ENCODE peak calls at places on chromosomes 1 and 21, in seven cellular contexts. K is T47D, H is hepatocyte, M is breast epithelium, C is cardiac muscle cell, G is kidney epithelial cell, N is lower leg skin. Q is an unnamed sample.

GRCh38 chr1:118158918-118159317 is 26.1 kb downstream of the SPAG17 start:
- DNase-seq in K (no peak), H (no peak), M (no peak), C (no peak), G (peak; percentile 67), N (no peak), Q (no peak)

GRCh38 chr1:204081791-204082513 is 9.0 kb downstream of the SOX13 start:
- DNase-seq in K (no peak), H (no peak), M (no peak), C (no peak), G (no peak), N (no peak), Q (no peak)

GRCh38 chr1:11157867-11158266 is 31.3 kb upstream of the ANGPTL7 start:
- DNase-seq in K (no peak), H (no peak), M (no peak), C (no peak), G (no peak), N (peak; percentile 37), Q (no peak)

GRCh38 chr1:46081206-46081605 is 51.2 kb downstream of the PIK3R3 start:
- DNase-seq in K (no peak), H (no peak), M (no peak), C (no peak), G (no peak), N (no peak), Q (no peak)

GRCh38 chr1:236239186-236239585 is 42.6 kb downstream of the ERO1B start:
- DNase-seq in K (no peak), H (no peak), M (no peak), C (no peak), G (no peak), N (no peak), Q (no peak)

GRCh38 chr1:36517415-36517814 is 34.7 kb upstream of the CSF3R start:
- DNase-seq in K (no peak), H (no peak), M (no peak), C (peak; percentile 13), G (no peak), N (no peak), Q (no peak)

GRCh38 chr1:43009274-43009673 is 50.6 kb upstream of the SLC2A1 start:
- DNase-seq in K (no peak), H (no peak), M (no peak), C (no peak), G (no peak), N (no peak), Q (no peak)

GRCh38 chr1:226814751-226815496 is 55.5 kb upstream of the PSEN2 start:
- DNase-seq in K (peak; percentile 34), H (peak; percentile 89), M (peak; percentile 93), C (no peak), G (peak; percentile 79), N (peak; percentile 83), Q (no peak)

GRCh38 chr21:39153373-39153772 is 29.9 kb downstream of the PSMG1 start:
- DNase-seq in K (no peak), H (no peak), M (no peak), C (peak; percentile 24), G (no peak), N (no peak), Q (no peak)

GRCh38 chr1:109371271-109371739 is 26.4 kb downstream of the SORT1 start:
- DNase-seq in K (no peak), H (peak; percentile 63), M (no peak), C (no peak), G (peak; percentile 41), N (peak; percentile 53), Q (no peak)

GRCh38 chr1:33392639-33393038 is 38.3 kb downstream of the PHC2 start:
- DNase-seq in K (no peak), H (no peak), M (no peak), C (no peak), G (no peak), N (no peak), Q (no peak)

GRCh38 chr1:201022824-201023516 is 544 bp downstream of the KIF21B start:
- DNase-seq in K (no peak), H (no peak), M (no peak), C (no peak), G (no peak), N (no peak), Q (peak; percentile 45)

GRCh38 chr21:42039470-42039901 is 29.3 kb upstream of the ZBTB21 start:
- DNase-seq in K (no peak), H (peak; percentile 52), M (peak; percentile 73), C (no peak), G (no peak), N (peak; percentile 55), Q (no peak)

GRCh38 chr1:89171067-89171438 is 4.8 kb downstream of the GBP7 start:
- DNase-seq in K (no peak), H (no peak), M (no peak), C (no peak), G (no peak), N (no peak), Q (no peak)

GRCh38 chr1:33042836-33043235 is 6.2 kb upstream of the AK2 start:
- DNase-seq in K (no peak), H (no peak), M (no peak), C (no peak), G (no peak), N (no peak), Q (no peak)

GRCh38 chr1:34162852-34163766 is 1.9 kb downstream of the CSMD2 start:
- DNase-seq in K (peak; percentile 16), H (peak; percentile 92), M (no peak), C (peak; percentile 87), G (peak; percentile 51), N (peak; percentile 40), Q (peak; percentile 45)

GRCh38 chr1:44031051-44031899 is at the start of gene SLC6A9:
- DNase-seq in K (peak; percentile 45), H (peak; percentile 78), M (peak; percentile 50), C (peak; percentile 72), G (no peak), N (peak; percentile 47), Q (peak; percentile 49)

GRCh38 chr1:240562779-240563178 is 49.2 kb downstream of the GREM2 start:
- DNase-seq in K (no peak), H (no peak), M (no peak), C (no peak), G (no peak), N (no peak), Q (no peak)

GRCh38 chr1:168287237-168287664 is 6.6 kb downstream of the TBX19 start:
- DNase-seq in K (no peak), H (no peak), M (no peak), C (no peak), G (no peak), N (no peak), Q (no peak)

Q was measured in neural crest cell.